ENCODE peak calls at places on chromosome 16, in eight cellular contexts. R, Q, K, D, V, S, A and H are unnamed samples.

GRCh38 chr16:68287276-68288251 is 23.2 kb downstream of the SLC7A6OS start:
- DNase-seq in S (peak), R (peak), D (peak), K (no peak), A (peak), V (no peak), Q (no peak), H (no peak)

GRCh38 chr16:10037771-10038170 is 144.5 kb downstream of the GRIN2A start:
- DNase-seq in V (no peak), D (no peak), R (peak), Q (no peak), K (no peak), S (no peak), A (no peak), H (no peak)

GRCh38 chr16:14369734-14370598 is 260.1 kb downstream of the PARN start:
- DNase-seq in A (peak), S (peak), K (no peak), V (no peak), R (peak), Q (peak), D (peak), H (no peak)

GRCh38 chr16:85523602-85524364 is 89.3 kb upstream of the GSE1 start:
- DNase-seq in V (no peak), K (no peak), S (peak), Q (no peak), R (peak), D (no peak), A (peak), H (no peak)

GRCh38 chr16:12744860-12745259 is 58.8 kb downstream of the CPPED1 start:
- DNase-seq in K (no peak), A (no peak), S (no peak), D (no peak), Q (no peak), V (no peak), R (no peak), H (no peak)

GRCh38 chr16:70775399-70775798 is 25.6 kb downstream of the VAC14 start:
- DNase-seq in K (no peak), D (no peak), V (no peak), Q (no peak), A (no peak), R (no peak), S (no peak), H (no peak)

GRCh38 chr16:83899272-83899897 is 470 bp downstream of the MLYCD start:
- DNase-seq in R (peak), S (peak), K (no peak), V (peak), A (peak), Q (no peak), D (no peak), H (peak)

GRCh38 chr16:53517851-53518250 is 14.8 kb upstream of the AKTIP start:
- DNase-seq in K (no peak), R (no peak), Q (no peak), A (no peak), D (no peak), S (no peak), V (no peak), H (no peak)

GRCh38 chr16:31869511-31870201 is 4.0 kb upstream of the ZNF267 start:
- DNase-seq in V (peak), K (peak), S (no peak), Q (peak), R (peak), D (peak), A (peak), H (peak)

GRCh38 chr16:8346291-8346690 is 244.0 kb downstream of the TMEM114 start:
- DNase-seq in A (no peak), K (no peak), D (no peak), V (no peak), S (no peak), R (no peak), Q (no peak), H (no peak)

GRCh38 chr16:84647830-84648594 is at the start of gene KLHL36:
- DNase-seq in S (peak), K (peak), V (peak), R (no peak), Q (no peak), A (peak), D (peak), H (no peak)

GRCh38 chr16:56245197-56245596 is 53.9 kb downstream of the GNAO1 start:
- DNase-seq in A (no peak), Q (peak), S (no peak), V (no peak), R (no peak), D (no peak), K (no peak), H (no peak)

GRCh38 chr16:53415504-53415903 is 18.8 kb upstream of the RBL2 start:
- DNase-seq in V (no peak), Q (no peak), D (no peak), R (no peak), K (no peak), A (no peak), S (no peak), H (no peak)

GRCh38 chr16:88369447-88370008 is 13.2 kb upstream of the ZNF469 start:
- DNase-seq in A (no peak), K (no peak), S (no peak), V (no peak), Q (no peak), R (no peak), D (no peak), H (no peak)

GRCh38 chr16:19753815-19754643 is 36.0 kb downstream of the IQCK start:
- DNase-seq in A (no peak), K (no peak), Q (no peak), S (no peak), R (peak), D (no peak), V (no peak), H (no peak)

GRCh38 chr16:30521873-30522641 is 4.3 kb downstream of the ZNF768 start:
- DNase-seq in D (no peak), A (no peak), R (no peak), Q (no peak), V (no peak), S (no peak), K (no peak), H (no peak)

GRCh38 chr16:67029249-67030096 is 524 bp downstream of the CBFB start:
- DNase-seq in R (peak), S (peak), V (peak), A (peak), D (peak), Q (no peak), K (peak), H (no peak)

GRCh38 chr16:8937803-8938202 is 25.9 kb downstream of the USP7 start:
- DNase-seq in V (no peak), A (no peak), D (no peak), R (no peak), S (no peak), K (no peak), Q (peak), H (no peak)

GRCh38 chr16:53022374-53022773 is 30.3 kb downstream of the CHD9NB start:
- DNase-seq in A (peak), V (no peak), D (no peak), R (peak), S (no peak), Q (no peak), K (no peak), H (no peak)

GRCh38 chr16:84411768-84412167 is 43.4 kb downstream of the ATP2C2 start:
- DNase-seq in V (no peak), S (no peak), D (no peak), R (no peak), Q (no peak), A (no peak), K (no peak), H (no peak)

GRCh38 chr16:51710186-51710585 is 559.1 kb upstream of the SALL1 start:
- DNase-seq in V (no peak), K (no peak), A (no peak), R (no peak), S (no peak), Q (no peak), D (no peak), H (no peak)

GRCh38 chr16:74862743-74863244 is 88.2 kb upstream of the FA2H start:
- DNase-seq in R (peak), A (no peak), V (no peak), Q (no peak), S (no peak), K (no peak), D (no peak), H (no peak)

GRCh38 chr16:87955302-87956168 is 4.3 kb downstream of the BANP start:
- DNase-seq in R (peak), Q (no peak), S (no peak), A (no peak), V (no peak), D (no peak), K (no peak), H (no peak)

GRCh38 chr16:67284699-67285646 is 5.6 kb downstream of the PLEKHG4 start:
- DNase-seq in K (no peak), Q (no peak), V (no peak), D (no peak), S (no peak), R (peak), A (peak), H (no peak)

GRCh38 chr16:85353839-85354622 is 241.8 kb upstream of the CIBAR2 start:
- DNase-seq in Q (no peak), A (no peak), V (no peak), S (no peak), R (no peak), K (no peak), D (peak), H (no peak)

GRCh38 chr16:89373355-89374110 is 116.8 kb downstream of the ANKRD11 start:
- DNase-seq in Q (no peak), A (peak), R (peak), S (no peak), K (no peak), V (no peak), D (no peak), H (no peak)

GRCh38 chr16:54935411-54936085 is 4.9 kb downstream of the IRX5 start:
- DNase-seq in S (no peak), K (no peak), R (no peak), Q (no peak), A (no peak), D (no peak), V (no peak), H (no peak)

GRCh38 chr16:55949518-55949917 is 74.3 kb upstream of the CES5A start:
- DNase-seq in R (peak), K (no peak), A (no peak), V (no peak), D (no peak), S (no peak), Q (peak), H (no peak)

GRCh38 chr16:87203060-87203656 is 114.0 kb downstream of the C16orf95 start:
- DNase-seq in D (no peak), R (peak), Q (no peak), A (no peak), K (peak), S (peak), V (peak), H (peak)

GRCh38 chr16:83958137-83958810 is 5.2 kb downstream of the OSGIN1 start:
- DNase-seq in Q (no peak), K (no peak), A (no peak), D (no peak), R (no peak), V (no peak), S (no peak), H (no peak)

GRCh38 chr16:62548095-62548494 is 511.9 kb upstream of the CDH8 start:
- DNase-seq in D (no peak), V (no peak), R (no peak), A (no peak), S (no peak), Q (no peak), K (no peak), H (no peak)

GRCh38 chr16:67663151-67663876 is 2.6 kb downstream of the PARD6A start:
- DNase-seq in Q (no peak), K (no peak), S (no peak), D (no peak), A (no peak), R (no peak), V (no peak), H (no peak)

GRCh38 chr16:57781741-57782606 is 20.3 kb downstream of the KIFC3 start:
- DNase-seq in A (no peak), S (no peak), Q (no peak), R (peak), K (no peak), V (no peak), D (no peak), H (no peak)

GRCh38 chr16:68072038-68072695 is 13.0 kb upstream of the NFATC3 start:
- DNase-seq in R (peak), K (no peak), D (peak), V (no peak), Q (peak), A (no peak), S (no peak), H (no peak)

GRCh38 chr16:71461686-71462648 is at the start of gene ZNF23:
- DNase-seq in Q (no peak), R (peak), D (peak), A (peak), S (peak), K (peak), V (peak), H (peak)

GRCh38 chr16:77191259-77191969 is 424 bp downstream of the MON1B start:
- DNase-seq in Q (no peak), S (no peak), R (peak), V (peak), K (peak), A (peak), D (no peak), H (no peak)

GRCh38 chr16:67104061-67104460 is 5.7 kb upstream of the PHAF1 start:
- DNase-seq in S (no peak), R (peak), Q (no peak), V (no peak), A (peak), D (no peak), K (no peak), H (no peak)

GRCh38 chr16:57633383-57634064 is 5.1 kb downstream of the ADGRG1 start:
- DNase-seq in Q (no peak), V (no peak), D (no peak), A (no peak), K (no peak), R (no peak), S (no peak), H (no peak)

DNA sequence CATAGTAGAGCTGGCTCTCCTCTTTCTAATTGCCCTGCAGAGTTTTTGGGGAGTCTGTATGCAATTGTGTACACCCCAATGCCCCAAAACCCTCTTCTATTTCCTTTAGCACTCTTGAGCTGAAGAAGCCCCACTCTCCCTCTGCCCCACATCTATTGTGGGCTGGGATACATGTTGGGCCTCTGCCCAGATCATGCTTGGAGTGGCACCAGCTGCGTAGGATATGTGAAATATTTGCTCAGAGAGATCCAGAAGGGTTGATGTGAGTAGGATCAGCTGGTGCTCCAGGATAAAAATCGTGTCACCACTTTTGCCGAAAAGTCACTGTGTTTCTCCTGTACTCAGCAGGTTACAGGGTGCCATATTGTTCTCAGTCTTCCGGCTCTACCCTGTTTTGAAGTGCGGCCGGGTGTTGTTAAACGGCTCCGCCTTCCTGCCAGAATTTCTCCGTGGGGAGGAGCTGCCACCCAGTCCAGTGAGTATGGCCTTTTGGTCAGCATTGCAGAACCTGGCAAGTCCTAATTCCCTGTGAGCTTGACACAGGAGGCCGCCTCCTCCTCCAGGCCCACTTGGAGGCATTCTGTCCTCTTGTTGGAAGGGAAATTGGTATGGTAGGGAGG is 664.5 kb downstream of the WWOX start:
- DNase-seq in K (no peak), S (no peak), A (no peak), D (no peak), Q (no peak), V (no peak), R (no peak), H (no peak)
- H3K4me3 ChIP-seq in K (no peak), S (no peak), A (no peak), D (no peak), Q (no peak), V (no peak), R (no peak), H (no peak)

GRCh38 chr16:1377406-1378010 is 25.8 kb downstream of the GNPTG start:
- DNase-seq in D (no peak), Q (no peak), K (no peak), V (no peak), A (no peak), R (no peak), S (no peak), H (no peak)
- H3K4me3 ChIP-seq in D (no peak), Q (no peak), K (no peak), V (no peak), A (no peak), R (no peak), S (no peak), H (no peak)

GRCh38 chr16:982152-983043 is 828 bp downstream of the SOX8 start:
- DNase-seq in A (no peak), K (no peak), D (no peak), S (no peak), R (no peak), Q (no peak), V (no peak), H (no peak)
- H3K4me3 ChIP-seq in A (peak), K (peak), D (peak), S (peak), R (no peak), Q (no peak), V (no peak), H (no peak)

GRCh38 chr16:1169285-1170075 is 16.6 kb downstream of the CACNA1H start:
- DNase-seq in D (no peak), A (no peak), R (no peak), K (no peak), V (no peak), S (no peak), Q (no peak), H (no peak)
- H3K4me3 ChIP-seq in D (no peak), A (no peak), R (no peak), K (no peak), V (no peak), S (no peak), Q (no peak), H (no peak)

DNA sequence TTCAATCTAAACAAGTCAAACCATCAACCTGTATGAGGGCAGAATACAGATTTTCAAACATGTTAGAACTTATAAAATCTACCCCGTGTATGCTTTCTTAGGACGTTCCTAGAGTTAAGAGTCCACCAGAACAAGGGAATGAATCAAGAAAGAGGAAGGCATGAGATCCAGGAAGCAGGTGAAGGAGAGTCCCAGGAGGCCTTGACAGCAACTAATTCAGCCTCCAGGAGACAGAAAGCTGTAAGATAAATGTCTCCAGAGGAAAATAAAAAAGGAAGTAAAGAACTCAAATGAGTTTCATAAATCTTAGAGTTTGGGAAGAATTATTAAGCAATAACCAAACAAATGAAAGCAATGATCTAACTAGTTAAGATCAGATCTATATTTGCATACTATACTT is 2.7 kb downstream of the BRD7 start:
- DNase-seq in A (no peak), K (no peak), V (no peak), R (no peak), Q (no peak), D (no peak), S (no peak), H (no peak)
- H3K4me3 ChIP-seq in A (no peak), K (no peak), V (no peak), R (no peak), Q (no peak), D (no peak), S (no peak), H (no peak)

DNA sequence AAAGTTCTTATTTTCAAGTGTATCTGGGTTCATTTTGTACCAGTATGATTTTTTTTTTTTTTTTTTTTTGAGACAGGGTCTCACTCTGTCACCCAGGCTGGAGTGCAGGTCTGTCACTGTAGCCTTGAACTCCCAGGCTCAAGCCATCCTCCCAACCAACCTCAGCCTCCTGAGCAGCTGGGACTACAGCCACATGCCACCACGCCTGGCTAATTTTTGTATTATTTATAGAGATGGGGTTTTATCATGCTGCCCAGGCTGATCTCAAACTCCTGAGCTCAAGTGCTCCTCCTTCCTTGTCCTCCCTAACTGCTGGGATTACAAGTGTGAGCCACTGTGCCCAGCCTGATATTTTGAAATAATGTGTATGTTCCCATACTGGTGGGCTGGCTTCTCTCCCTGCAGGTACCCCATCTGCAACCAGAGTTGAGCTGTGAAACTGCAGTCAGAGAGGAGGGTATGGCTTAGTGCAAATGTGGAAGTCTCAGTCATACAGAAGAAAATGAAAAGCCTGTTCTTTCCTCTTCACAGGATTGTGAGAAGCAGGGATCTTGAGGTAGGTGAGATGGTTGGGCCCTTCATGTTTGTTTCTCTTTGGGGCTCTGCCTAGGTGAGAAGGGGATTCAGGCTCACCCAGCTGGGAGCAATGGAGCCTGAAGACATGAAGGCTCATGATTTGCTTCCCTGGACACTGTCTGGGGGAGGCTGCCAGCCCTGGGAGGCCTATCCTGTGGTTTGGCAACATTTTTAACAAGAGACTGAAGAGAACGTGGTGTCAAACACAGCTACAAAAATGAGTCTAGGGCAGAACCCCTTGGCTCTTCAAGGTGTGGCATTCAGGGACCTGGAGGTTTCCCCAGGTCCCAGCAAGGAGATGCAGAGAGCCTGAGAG is 41.3 kb upstream of the SIAH1 start:
- DNase-seq in D (no peak), A (no peak), R (peak), S (no peak), Q (no peak), V (no peak), K (no peak), H (no peak)
- H3K4me3 ChIP-seq in D (no peak), A (no peak), R (no peak), S (no peak), Q (no peak), V (no peak), K (no peak), H (no peak)

GRCh38 chr16:80527297-80527696 is 13.5 kb upstream of the DYNLRB2 start:
- DNase-seq in R (peak), Q (no peak), K (no peak), A (no peak), V (peak), S (no peak), D (no peak), H (peak)

GRCh38 chr16:80526418-80527061 is 14.3 kb upstream of the DYNLRB2 start:
- DNase-seq in Q (no peak), D (no peak), K (peak), A (peak), S (no peak), V (no peak), R (peak), H (peak)

GRCh38 chr16:80530479-80530878 is 10.3 kb upstream of the DYNLRB2 start:
- DNase-seq in R (no peak), K (no peak), V (no peak), S (no peak), A (no peak), Q (no peak), D (no peak), H (no peak)

GRCh38 chr16:80525420-80525819 is 15.4 kb upstream of the DYNLRB2 start:
- DNase-seq in V (no peak), R (no peak), D (no peak), Q (no peak), K (no peak), A (no peak), S (no peak), H (no peak)
- H3K4me3 ChIP-seq in V (no peak), R (no peak), D (no peak), Q (no peak), K (no peak), A (no peak), S (no peak), H (no peak)